ENCODE peak calls at places on chromosome 12, in eight cellular contexts. One of them, this sample, is unnamed.

GRCh38 chr12:118448341-118448740 is 72.0 kb downstream of the SUDS3 start:
- DNase-seq in nephron progenitor cell: no peak
- DNase-seq in dorsolateral prefrontal cortex: no peak
- DNase-seq in activated B cell treated with CpG ODN at 0.5 μM for 24 hours: no peak
- DNase-seq in cardiac muscle cell: no peak
- DNase-seq in EL: no peak
- DNase-seq in HS-5: no peak
- DNase-seq in cardiac fibroblast: no peak
- DNase-seq in this sample: no peak

GRCh38 chr12:39103552-39104165 is 198.3 kb upstream of the CPNE8 start:
- DNase-seq in nephron progenitor cell: peak
- DNase-seq in dorsolateral prefrontal cortex: no peak
- DNase-seq in activated B cell treated with CpG ODN at 0.5 μM for 24 hours: no peak
- DNase-seq in cardiac muscle cell: peak
- DNase-seq in EL: peak
- DNase-seq in HS-5: peak
- DNase-seq in cardiac fibroblast: peak
- DNase-seq in this sample: peak

GRCh38 chr12:40327506-40327905 is 102.7 kb downstream of the LRRK2 start:
- DNase-seq in nephron progenitor cell: no peak
- DNase-seq in dorsolateral prefrontal cortex: no peak
- DNase-seq in activated B cell treated with CpG ODN at 0.5 μM for 24 hours: no peak
- DNase-seq in cardiac muscle cell: no peak
- DNase-seq in EL: no peak
- DNase-seq in HS-5: no peak
- DNase-seq in cardiac fibroblast: peak
- DNase-seq in this sample: no peak

GRCh38 chr12:86550222-86551145 is 294.3 kb upstream of the MGAT4C start:
- DNase-seq in nephron progenitor cell: no peak
- DNase-seq in dorsolateral prefrontal cortex: no peak
- DNase-seq in activated B cell treated with CpG ODN at 0.5 μM for 24 hours: no peak
- DNase-seq in cardiac muscle cell: no peak
- DNase-seq in EL: no peak
- DNase-seq in HS-5: no peak
- DNase-seq in cardiac fibroblast: no peak
- DNase-seq in this sample: no peak

GRCh38 chr12:85865905-85866304 is 8.2 kb upstream of the NTS start:
- DNase-seq in nephron progenitor cell: no peak
- DNase-seq in dorsolateral prefrontal cortex: no peak
- DNase-seq in activated B cell treated with CpG ODN at 0.5 μM for 24 hours: no peak
- DNase-seq in cardiac muscle cell: peak
- DNase-seq in EL: peak
- DNase-seq in HS-5: no peak
- DNase-seq in cardiac fibroblast: peak
- DNase-seq in this sample: no peak

GRCh38 chr12:91189526-91189925 is 6.9 kb upstream of the DCN start:
- DNase-seq in nephron progenitor cell: no peak
- DNase-seq in dorsolateral prefrontal cortex: no peak
- DNase-seq in activated B cell treated with CpG ODN at 0.5 μM for 24 hours: no peak
- DNase-seq in cardiac muscle cell: no peak
- DNase-seq in EL: peak
- DNase-seq in HS-5: no peak
- DNase-seq in cardiac fibroblast: peak
- DNase-seq in this sample: peak

GRCh38 chr12:111314949-111315539 is 53.9 kb downstream of the PHETA1 start:
- DNase-seq in nephron progenitor cell: no peak
- DNase-seq in dorsolateral prefrontal cortex: no peak
- DNase-seq in activated B cell treated with CpG ODN at 0.5 μM for 24 hours: no peak
- DNase-seq in cardiac muscle cell: no peak
- DNase-seq in EL: no peak
- DNase-seq in HS-5: no peak
- DNase-seq in cardiac fibroblast: peak
- DNase-seq in this sample: no peak

GRCh38 chr12:122503147-122503751 is 2.5 kb upstream of the ZCCHC8 start:
- DNase-seq in nephron progenitor cell: no peak
- DNase-seq in dorsolateral prefrontal cortex: no peak
- DNase-seq in activated B cell treated with CpG ODN at 0.5 μM for 24 hours: no peak
- DNase-seq in cardiac muscle cell: no peak
- DNase-seq in EL: no peak
- DNase-seq in HS-5: no peak
- DNase-seq in cardiac fibroblast: no peak
- DNase-seq in this sample: no peak

GRCh38 chr12:64273527-64274403 is 51.7 kb upstream of the KICS2 start:
- DNase-seq in nephron progenitor cell: peak
- DNase-seq in dorsolateral prefrontal cortex: no peak
- DNase-seq in activated B cell treated with CpG ODN at 0.5 μM for 24 hours: no peak
- DNase-seq in cardiac muscle cell: no peak
- DNase-seq in EL: peak
- DNase-seq in HS-5: no peak
- DNase-seq in cardiac fibroblast: peak
- DNase-seq in this sample: no peak

GRCh38 chr12:20696181-20696580 is 1.0 kb downstream of the SLCO1C1 start:
- DNase-seq in nephron progenitor cell: no peak
- DNase-seq in dorsolateral prefrontal cortex: no peak
- DNase-seq in activated B cell treated with CpG ODN at 0.5 μM for 24 hours: no peak
- DNase-seq in cardiac muscle cell: peak
- DNase-seq in EL: no peak
- DNase-seq in HS-5: no peak
- DNase-seq in cardiac fibroblast: peak
- DNase-seq in this sample: no peak

GRCh38 chr12:105480162-105480561 is 149.7 kb downstream of the C12orf75 start:
- DNase-seq in nephron progenitor cell: no peak
- DNase-seq in dorsolateral prefrontal cortex: no peak
- DNase-seq in activated B cell treated with CpG ODN at 0.5 μM for 24 hours: no peak
- DNase-seq in cardiac muscle cell: peak
- DNase-seq in EL: peak
- DNase-seq in HS-5: no peak
- DNase-seq in cardiac fibroblast: peak
- DNase-seq in this sample: no peak

GRCh38 chr12:56087220-56087619 is 7.3 kb downstream of the ERBB3 start:
- DNase-seq in nephron progenitor cell: no peak
- DNase-seq in dorsolateral prefrontal cortex: peak
- DNase-seq in activated B cell treated with CpG ODN at 0.5 μM for 24 hours: no peak
- DNase-seq in cardiac muscle cell: peak
- DNase-seq in EL: no peak
- DNase-seq in HS-5: no peak
- DNase-seq in cardiac fibroblast: no peak
- DNase-seq in this sample: no peak

GRCh38 chr12:42660968-42661937 is 71.7 kb upstream of the PRICKLE1 start:
- DNase-seq in nephron progenitor cell: no peak
- DNase-seq in dorsolateral prefrontal cortex: no peak
- DNase-seq in activated B cell treated with CpG ODN at 0.5 μM for 24 hours: no peak
- DNase-seq in cardiac muscle cell: no peak
- DNase-seq in EL: no peak
- DNase-seq in HS-5: no peak
- DNase-seq in cardiac fibroblast: no peak
- DNase-seq in this sample: no peak

GRCh38 chr12:131456301-131457027 is 254.4 kb upstream of the SFSWAP start:
- DNase-seq in nephron progenitor cell: no peak
- DNase-seq in dorsolateral prefrontal cortex: no peak
- DNase-seq in activated B cell treated with CpG ODN at 0.5 μM for 24 hours: no peak
- DNase-seq in cardiac muscle cell: no peak
- DNase-seq in EL: no peak
- DNase-seq in HS-5: no peak
- DNase-seq in cardiac fibroblast: no peak
- DNase-seq in this sample: no peak

GRCh38 chr12:71312767-71313375 is 126.7 kb upstream of the LGR5 start:
- DNase-seq in nephron progenitor cell: no peak
- DNase-seq in dorsolateral prefrontal cortex: no peak
- DNase-seq in activated B cell treated with CpG ODN at 0.5 μM for 24 hours: no peak
- DNase-seq in cardiac muscle cell: no peak
- DNase-seq in EL: peak
- DNase-seq in HS-5: peak
- DNase-seq in cardiac fibroblast: peak
- DNase-seq in this sample: no peak